ENCODE peak calls at places on chromosomes 4 and X, in five cellular contexts. U is lower leg skin, Z is Peyer's patch, Y is lung, X is omental fat pad. E is an unnamed sample.
A peak's percentile ranks its signal among the peaks of the same experiment; 100 is the strongest.

GRCh38 chr4:122576261-122577188 is 44.3 kb downstream of the IL21 start:
- DNase-seq in X (no peak), U (no peak), Z (no peak), Y (no peak), E (no peak)

GRCh38 chr4:137674066-137674465 is 141.8 kb upstream of the PCDH18 start:
- DNase-seq in U (no peak), Z (no peak), Y (no peak), X (no peak), E (no peak)

GRCh38 chr4:147421456-147421855 is 59.4 kb upstream of the EDNRA start:
- DNase-seq in U (no peak), X (no peak), Y (no peak), Z (no peak), E (no peak)

GRCh38 chrX:15849555-15849954 is 5.1 kb downstream of the AP1S2 start:
- DNase-seq in X (no peak), Z (no peak), Y (no peak), U (no peak), E (no peak)

GRCh38 chrX:153400146-153401132 is 711 bp downstream of the PNMA6E start:
- DNase-seq in Z (peak; percentile 66), X (no peak), U (no peak), Y (no peak), E (peak; percentile 57)

GRCh38 chr4:119025916-119026661 is 109.5 kb upstream of the MYOZ2 start:
- DNase-seq in Z (peak; percentile 58), Y (peak; percentile 58), U (peak; percentile 81), X (peak; percentile 48), E (peak; percentile 73)

GRCh38 chrX:43643201-43643600 is 12.9 kb upstream of the MAOA start:
- DNase-seq in U (no peak), Y (no peak), Z (no peak), X (no peak), E (no peak)

GRCh38 chr4:787561-787981 is 38.4 kb downstream of the CPLX1 start:
- DNase-seq in Y (no peak), X (no peak), Z (no peak), U (no peak), E (no peak)

GRCh38 chr4:183200453-183200852 is 101.4 kb downstream of the WWC2 start:
- DNase-seq in X (no peak), Z (no peak), U (no peak), Y (peak; percentile 83), E (no peak)

GRCh38 chrX:19799319-19800182 is 87.8 kb downstream of the SH3KBP1 start:
- DNase-seq in Y (no peak), X (no peak), Z (peak; percentile 54), U (peak; percentile 15), E (no peak)

GRCh38 chr4:80608285-80608980 is 272.9 kb downstream of the CFAP299 start:
- DNase-seq in X (no peak), U (no peak), Z (no peak), Y (no peak), E (no peak)

GRCh38 chr4:94669672-94670664 is 87.8 kb upstream of the BMPR1B start:
- DNase-seq in X (no peak), Z (no peak), U (no peak), Y (no peak), E (no peak)

GRCh38 chr4:16449381-16449780 is 223.1 kb upstream of the TAPT1 start:
- DNase-seq in Y (no peak), Z (no peak), X (no peak), U (no peak), E (no peak)

GRCh38 chr4:168199262-168199957 is 107.1 kb downstream of the ANXA10 start:
- DNase-seq in Y (no peak), X (no peak), Z (no peak), U (no peak), E (no peak)
- TF ChIP-seq CTCF in Y (no peak), X (no peak), Z (no peak), U (no peak), E (no peak)

GRCh38 chr4:158896459-158897238 is 127.8 kb downstream of the FNIP2 start:
- DNase-seq in Z (no peak), X (no peak), U (no peak), Y (no peak), E (no peak)

GRCh38 chr4:158890294-158890693 is 121.5 kb downstream of the FNIP2 start:
- DNase-seq in U (no peak), Y (no peak), X (no peak), Z (no peak), E (no peak)

GRCh38 chr4:158894826-158895225 is 126.0 kb downstream of the FNIP2 start:
- DNase-seq in X (no peak), Z (no peak), Y (no peak), U (no peak), E (no peak)

GRCh38 chr4:158891256-158891655 is 122.4 kb downstream of the FNIP2 start:
- DNase-seq in U (no peak), Z (no peak), Y (no peak), X (no peak), E (no peak)

GRCh38 chr4:158895797-158896442 is 127.1 kb downstream of the FNIP2 start:
- DNase-seq in Y (no peak), U (no peak), X (no peak), Z (no peak), E (no peak)
- TF ChIP-seq CTCF in Y (no peak), U (no peak), X (no peak), Z (peak; percentile 8), E (no peak)

DNA sequence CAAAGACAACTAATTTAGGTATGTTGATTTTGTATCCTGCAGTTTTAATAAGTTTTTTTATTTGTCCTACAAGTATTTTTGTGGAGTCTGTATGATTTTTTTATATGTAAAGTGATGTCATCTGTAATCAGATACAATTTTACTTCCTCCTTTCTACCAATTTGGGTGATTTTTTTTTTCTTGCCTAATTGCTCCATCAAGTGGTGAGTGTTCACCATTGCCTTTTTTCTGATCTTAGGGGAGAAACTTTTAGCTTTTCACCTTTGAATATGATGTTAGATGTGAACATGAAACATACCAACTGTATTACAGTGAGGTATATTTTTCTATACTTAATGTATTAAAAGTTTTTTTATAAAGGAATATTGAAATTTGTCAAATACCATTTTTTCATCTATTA is 362.3 kb downstream of the PABPC4L start:
- DNase-seq in Z (no peak), U (no peak), Y (no peak), X (no peak), E (no peak)
- TF ChIP-seq CTCF in Z (no peak), U (no peak), Y (no peak), X (no peak), E (no peak)

GRCh38 chrX:18354369-18355329 is at the start of gene SCML2:
- DNase-seq in X (no peak), Z (peak; percentile 54), U (no peak), Y (no peak), E (no peak)
- TF ChIP-seq CTCF in X (no peak), Z (no peak), U (no peak), Y (no peak), E (no peak)

DNA sequence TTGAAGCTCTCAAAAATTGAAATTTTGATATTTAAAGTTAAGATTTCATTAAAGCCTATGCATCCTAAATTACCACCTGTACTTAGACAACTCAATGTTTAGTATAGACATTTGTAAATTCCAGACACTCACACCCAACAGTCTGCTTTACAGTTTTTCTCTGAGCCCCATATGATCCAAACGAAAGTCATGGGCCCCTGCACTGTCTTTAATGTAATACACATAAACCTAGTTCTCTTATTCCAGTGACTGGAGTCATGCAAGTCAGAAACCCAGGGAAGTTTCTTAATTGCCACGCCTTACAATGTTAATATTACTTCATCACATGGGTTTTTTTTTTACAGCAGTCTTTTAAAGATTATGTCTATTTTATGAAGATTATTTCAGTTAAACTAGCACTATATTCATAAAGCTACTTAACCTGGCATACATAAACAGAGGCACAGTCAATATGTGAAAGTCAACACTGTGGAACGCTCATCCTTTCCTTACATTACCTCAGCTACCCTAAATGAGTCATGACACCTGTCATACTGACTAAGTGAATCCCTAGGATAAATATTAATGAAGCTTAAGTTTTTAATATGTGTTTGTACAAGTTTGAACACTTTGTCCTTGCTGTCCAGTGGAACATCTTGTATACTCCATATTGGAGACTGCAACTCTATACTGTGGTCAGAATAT is 67.7 kb upstream of the H2AZ1 start:
- DNase-seq in U (no peak), X (no peak), Z (no peak), Y (no peak), E (no peak)
- TF ChIP-seq CTCF in U (no peak), X (no peak), Z (no peak), Y (no peak), E (no peak)

DNA sequence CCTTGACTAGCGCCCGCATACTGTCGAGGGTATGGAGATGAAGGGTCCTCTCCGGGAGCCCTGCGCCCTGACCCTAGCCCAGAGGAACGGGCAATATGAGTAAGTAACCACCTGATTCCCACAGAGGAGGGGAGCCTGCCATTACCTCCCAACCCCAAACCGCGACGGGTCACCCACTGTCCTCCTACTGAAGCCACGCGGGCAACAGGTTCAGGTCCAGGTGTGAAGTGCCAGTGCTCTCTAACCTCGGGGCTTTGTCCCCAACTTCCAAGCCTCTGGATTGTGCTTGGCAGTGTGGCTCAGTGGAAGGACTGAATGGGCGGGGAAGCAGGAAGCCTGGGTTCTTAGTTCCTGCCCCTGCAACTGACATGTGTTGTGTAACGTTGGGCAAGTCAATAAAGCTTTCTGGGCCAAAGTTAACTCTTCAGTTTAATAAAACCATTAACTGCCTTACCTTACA is 696 bp downstream of the OCRL start:
- DNase-seq in X (no peak), Z (peak; percentile 62), U (peak; percentile 19), Y (no peak), E (no peak)
- TF ChIP-seq CTCF in X (no peak), Z (no peak), U (no peak), Y (no peak), E (no peak)

DNA sequence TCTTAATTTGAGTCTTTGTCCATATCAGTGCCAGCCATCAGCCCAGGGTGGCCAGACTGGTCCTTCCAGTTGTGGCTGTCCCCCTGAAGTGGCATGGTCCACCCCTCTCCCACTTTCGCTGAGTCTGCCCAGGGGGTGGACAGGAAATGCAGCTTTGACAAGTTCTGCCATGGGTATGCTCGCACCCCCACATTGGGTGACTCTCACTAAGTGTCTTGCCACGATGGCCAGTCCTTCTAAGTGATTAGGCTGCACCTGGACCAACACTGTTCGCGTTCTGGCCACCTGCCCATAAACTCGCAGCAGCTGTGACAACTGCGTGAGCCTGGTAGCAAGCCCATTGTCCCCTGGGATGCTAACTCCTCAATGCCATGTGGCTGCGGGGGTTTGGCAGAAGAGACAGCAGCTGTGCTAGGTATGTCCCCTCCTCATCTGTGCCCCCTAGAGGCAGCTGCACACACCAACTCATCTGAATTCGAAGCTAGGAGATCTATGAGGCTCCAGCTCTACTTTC is 10.0 kb upstream of the LNX1 start:
- DNase-seq in X (no peak), Z (peak; percentile 45), U (no peak), Y (no peak), E (no peak)
- TF ChIP-seq CTCF in X (no peak), Z (peak; percentile 19), U (no peak), Y (no peak), E (no peak)

E was measured in CD14-positive monocyte.